ENCODE peak calls at places on chromosomes 6 and 20, in eight cellular contexts. F is caudate nucleus, O is upper lobe of right lung, I is neural progenitor cell, V is breast epithelium, D is aorta, G is neuronal stem cell, L is heart left ventricle. N is an unnamed sample.
A peak's percentile ranks its signal among the peaks of the same experiment; 100 is the strongest.

GRCh38 chr20:12394786-12395185 is 477.1 kb downstream of the BTBD3 start:
- DNase-seq in F (no peak), O (no peak), I (peak; percentile 29), V (no peak), D (no peak), G (no peak), L (no peak), N (no peak)

GRCh38 chr6:54697423-54697822 is 149.1 kb upstream of the FAM83B start:
- DNase-seq in F (no peak), O (no peak), I (no peak), V (no peak), D (no peak), G (no peak), L (no peak), N (no peak)

GRCh38 chr20:62886709-62887058 is 25.1 kb upstream of the TCFL5 start:
- DNase-seq in F (no peak), O (no peak), I (no peak), V (no peak), D (no peak), G (no peak), L (no peak), N (no peak)

GRCh38 chr20:51043811-51044210 is 20.9 kb upstream of the KCNG1 start:
- DNase-seq in F (no peak), O (no peak), I (no peak), V (peak; percentile 19), D (no peak), G (no peak), L (no peak), N (no peak)

GRCh38 chr6:112331306-112331705 is 15.8 kb upstream of the RFPL4B start:
- DNase-seq in F (no peak), O (no peak), I (no peak), V (no peak), D (no peak), G (no peak), L (no peak), N (no peak)

GRCh38 chr6:36968266-36968977 is 13.9 kb downstream of the PI16 start:
- DNase-seq in F (no peak), O (no peak), I (no peak), V (no peak), D (peak; percentile 81), G (no peak), L (no peak), N (no peak)

GRCh38 chr6:10521104-10521808 is at the start of gene GCNT2:
- DNase-seq in F (no peak), O (no peak), I (peak; percentile 73), V (no peak), D (no peak), G (no peak), L (no peak), N (no peak)

GRCh38 chr20:33370296-33370695 is 31.0 kb downstream of the CDK5RAP1 start:
- DNase-seq in F (no peak), O (no peak), I (no peak), V (no peak), D (no peak), G (no peak), L (no peak), N (peak; percentile 43)

GRCh38 chr6:30238178-30238795 is 25.1 kb upstream of the TRIM26 start:
- DNase-seq in F (no peak), O (no peak), I (peak; percentile 25), V (no peak), D (no peak), G (no peak), L (no peak), N (no peak)

DNA sequence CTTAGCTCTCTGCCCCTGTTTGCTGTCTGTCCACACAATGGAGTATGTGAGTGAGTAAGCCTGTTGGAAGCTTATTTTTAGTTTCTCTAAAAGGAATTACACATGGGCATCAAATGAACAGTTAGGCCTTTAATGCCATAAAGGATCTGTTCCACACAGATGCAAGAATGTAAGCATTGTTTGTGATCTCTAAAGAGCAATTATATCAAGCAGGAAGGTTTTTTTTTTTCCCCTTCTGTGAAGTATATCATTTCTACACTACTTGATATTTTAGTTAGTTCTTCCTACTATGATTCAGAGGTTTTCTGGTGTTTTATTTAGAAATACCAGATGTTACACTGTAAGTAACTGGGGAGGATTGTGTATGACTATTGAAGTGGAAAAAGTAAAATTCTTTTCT is 627.5 kb downstream of the COL12A1 start:
- DNase-seq in F (no peak), O (no peak), I (no peak), V (no peak), D (no peak), G (no peak), L (no peak), N (no peak)
- H3K27ac ChIP-seq in F (no peak overlapping the region), O (no peak overlapping the region), I (no peak overlapping the region), V (no peak overlapping the region), D (no peak overlapping the region), G (no peak overlapping the region), L (no peak overlapping the region), N (no peak overlapping the region)

GRCh38 chr6:108247965-108248536 is 12.8 kb downstream of the SNX3 start:
- DNase-seq in F (no peak), O (no peak), I (no peak), V (no peak), D (no peak), G (no peak), L (no peak), N (no peak)

GRCh38 chr6:108250240-108250866 is 10.5 kb downstream of the SNX3 start:
- DNase-seq in F (no peak), O (no peak), I (peak; percentile 48), V (no peak), D (no peak), G (no peak), L (no peak), N (no peak)

GRCh38 chr6:108254436-108255410 is 6.1 kb downstream of the SNX3 start:
- DNase-seq in F (no peak), O (no peak), I (no peak), V (no peak), D (no peak), G (no peak), L (no peak), N (no peak)

GRCh38 chr6:108252055-108252454 is 8.8 kb downstream of the SNX3 start:
- DNase-seq in F (no peak), O (no peak), I (no peak), V (no peak), D (no peak), G (no peak), L (no peak), N (no peak)

DNA sequence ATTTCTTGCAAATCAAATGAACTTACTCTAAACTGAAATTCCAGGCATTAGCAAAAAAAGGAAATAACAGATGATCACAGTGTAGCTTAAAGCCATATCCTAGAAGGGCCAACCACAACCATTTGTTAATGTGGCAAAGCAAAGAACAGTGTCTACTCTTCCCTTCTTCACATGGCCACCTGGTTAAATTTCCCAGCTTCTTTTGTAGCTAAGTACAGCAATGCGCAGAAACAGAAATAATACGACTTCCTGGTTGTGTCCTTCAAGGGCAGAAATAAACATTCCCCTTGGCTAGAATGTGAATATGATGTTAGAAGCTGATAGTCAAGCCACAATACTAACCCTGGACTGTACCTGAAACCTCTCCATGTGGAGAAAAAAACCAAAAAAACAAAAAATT is 9.6 kb downstream of the SNX3 start:
- DNase-seq in F (no peak), O (no peak), I (no peak), V (no peak), D (no peak), G (no peak), L (no peak), N (no peak)
- H3K27ac ChIP-seq in F (no peak overlapping the region), O (no peak overlapping the region), I (no peak overlapping the region), V (no peak overlapping the region), D (no peak overlapping the region), G (no peak overlapping the region), L (no peak overlapping the region), N (no peak overlapping the region)

GRCh38 chr20:8400461-8400860 is 268.4 kb downstream of the PLCB1 start:
- DNase-seq in F (no peak), O (no peak), I (no peak), V (no peak), D (no peak), G (no peak), L (no peak), N (no peak)

GRCh38 chr20:8394308-8394945 is 262.4 kb downstream of the PLCB1 start:
- DNase-seq in F (no peak), O (no peak), I (no peak), V (no peak), D (no peak), G (no peak), L (no peak), N (no peak)

GRCh38 chr20:8401491-8401890 is 269.4 kb downstream of the PLCB1 start:
- DNase-seq in F (no peak), O (no peak), I (no peak), V (no peak), D (no peak), G (no peak), L (no peak), N (no peak)

GRCh38 chr20:8399963-8400362 is 267.9 kb downstream of the PLCB1 start:
- DNase-seq in F (no peak), O (no peak), I (no peak), V (no peak), D (no peak), G (no peak), L (no peak), N (no peak)

DNA sequence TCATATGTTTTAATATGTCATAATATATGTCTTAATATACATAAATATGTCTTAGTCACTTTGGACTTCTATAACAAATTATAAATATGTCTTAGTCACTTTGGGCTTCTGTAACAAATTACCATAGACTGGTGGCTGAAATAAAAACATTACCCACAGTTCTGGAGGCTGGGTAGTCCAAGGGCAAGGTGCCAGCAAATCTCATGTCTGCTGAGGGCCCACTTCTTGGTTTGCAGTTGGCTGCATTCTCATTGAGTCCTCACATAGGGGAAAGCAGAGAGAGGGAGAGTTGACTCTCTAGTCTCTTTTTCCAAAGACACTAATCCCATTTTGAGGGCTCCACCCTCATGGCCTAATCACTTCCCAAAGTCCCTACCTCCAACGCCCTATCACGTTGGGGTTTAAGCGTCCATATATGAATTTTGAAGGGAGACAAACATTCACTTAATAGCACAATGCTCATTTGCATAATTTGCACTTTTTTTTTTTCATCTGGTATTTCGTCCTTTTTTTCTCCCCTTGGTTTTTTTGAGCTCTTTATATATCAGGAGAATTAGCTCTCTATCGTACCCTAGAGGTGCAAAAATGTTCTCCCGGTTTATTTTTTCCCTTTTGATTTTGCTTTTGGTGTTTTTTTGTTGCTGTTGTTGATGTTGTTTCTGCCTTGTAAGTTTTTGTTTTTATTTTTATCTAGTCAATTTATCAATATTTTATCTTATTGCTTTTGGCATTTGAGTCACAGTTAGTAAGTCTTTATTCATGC is 266.4 kb downstream of the PLCB1 start:
- DNase-seq in F (no peak), O (no peak), I (no peak), V (no peak), D (no peak), G (no peak), L (no peak), N (no peak)
- H3K27ac ChIP-seq in F (no peak overlapping the region), O (no peak overlapping the region), I (no peak overlapping the region), V (no peak overlapping the region), D (no peak overlapping the region), G (no peak overlapping the region), L (no peak overlapping the region), N (no peak overlapping the region)

DNA sequence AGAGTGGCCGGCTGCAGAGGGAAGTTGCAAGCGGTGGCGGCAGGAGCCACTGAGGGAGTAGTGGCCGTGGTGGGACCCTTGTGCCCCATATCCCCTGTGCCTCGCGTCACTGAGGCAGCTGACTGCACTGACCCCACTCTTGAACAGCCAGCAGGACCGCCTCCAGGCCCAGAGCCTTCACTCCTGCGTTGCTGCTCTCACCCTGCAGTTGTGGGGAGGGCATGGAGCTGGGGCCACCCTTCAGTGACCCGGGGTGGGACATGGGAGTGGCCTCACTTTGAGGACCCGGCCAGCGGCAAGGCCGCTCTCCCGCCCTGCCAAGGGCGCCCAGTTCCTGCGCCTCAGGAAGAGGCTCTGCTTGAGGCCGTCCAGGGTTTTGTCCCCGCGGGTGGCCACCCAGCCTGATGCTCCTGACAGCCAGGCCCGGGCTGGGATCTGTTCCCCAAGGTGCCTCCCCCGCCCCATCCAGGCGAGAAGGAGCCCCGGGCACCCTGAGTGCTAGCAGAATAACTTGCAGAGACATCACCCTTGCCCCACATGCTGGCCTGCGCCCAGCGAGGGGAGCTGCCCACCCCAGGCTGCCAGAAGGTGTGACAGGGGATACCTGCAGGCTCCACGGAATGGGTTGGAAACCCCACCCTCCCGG is 44.4 kb downstream of the HLA-DRA start:
- DNase-seq in F (no peak), O (peak; percentile 61), I (no peak), V (no peak), D (peak; percentile 72), G (no peak), L (no peak), N (no peak)
- H3K27ac ChIP-seq in F (no peak overlapping the region), O (no peak overlapping the region), I (no peak overlapping the region), V (no peak overlapping the region), D (no peak overlapping the region), G (no peak overlapping the region), L (no peak overlapping the region), N (no peak overlapping the region)